ENCODE peak calls at places on chromosome 18, in ten cellular contexts. M is right cardiac atrium; W is CD8-positive, alpha-beta T cell; O is heart right ventricle; U is MM.1S; A is psoas muscle; C is thoracic aorta; F is body of pancreas; V is lower lobe of right lung; Z is SK-N-MC. D is an unnamed sample. For H3K9me3, the result is how much of the 10 kb centered on the place peaks cover.

GRCh38 chr18:11020454-11020853 is 128.9 kb downstream of the PIEZO2 start:
- DNase-seq in A (no peak), V (no peak), M (no peak), O (no peak), U (no peak), W (no peak), F (no peak), Z (no peak), C (no peak), D (no peak)

GRCh38 chr18:35991696-35992095 is 19.2 kb downstream of the RMP24 start:
- DNase-seq in V (no peak), W (no peak), F (no peak), C (no peak), A (no peak), M (no peak), U (no peak), Z (no peak), O (no peak), D (no peak)

GRCh38 chr18:45571714-45572113 is 43.6 kb upstream of the SLC14A2 start:
- DNase-seq in A (no peak), M (no peak), O (no peak), Z (no peak), F (no peak), V (no peak), W (no peak), C (no peak), U (no peak), D (no peak)

GRCh38 chr18:79581406-79581805 is 98.2 kb upstream of the CTDP1 start:
- DNase-seq in F (peak), M (peak), V (peak), C (no peak), O (no peak), Z (no peak), U (no peak), A (peak), W (no peak), D (no peak)

GRCh38 chr18:36187826-36188721 is 777 bp downstream of the MOCOS start:
- DNase-seq in V (peak), C (no peak), Z (no peak), O (peak), U (no peak), A (peak), M (peak), F (peak), W (no peak), D (no peak)

GRCh38 chr18:75125359-75126331 is 83.3 kb downstream of the PTGR3 start:
- DNase-seq in V (no peak), O (no peak), A (no peak), C (no peak), U (no peak), W (no peak), F (no peak), M (no peak), Z (no peak), D (no peak)

GRCh38 chr18:54387631-54388030 is 29.9 kb downstream of the C18orf54 start:
- DNase-seq in Z (no peak), M (no peak), F (no peak), O (no peak), U (no peak), C (no peak), W (no peak), A (no peak), V (no peak), D (no peak)

GRCh38 chr18:22951823-22952222 is 18.7 kb downstream of the RBBP8 start:
- DNase-seq in M (no peak), C (no peak), U (no peak), O (no peak), Z (no peak), V (no peak), W (no peak), F (no peak), A (no peak), D (no peak)

GRCh38 chr18:11946756-11947155 is 34.6 kb upstream of the IMPA2 start:
- DNase-seq in V (no peak), M (no peak), A (peak), W (no peak), U (no peak), F (peak), Z (no peak), O (no peak), C (no peak), D (no peak)

GRCh38 chr18:58851874-58852273 is 12.8 kb upstream of the ZNF532 start:
- DNase-seq in Z (no peak), F (no peak), V (no peak), M (no peak), C (no peak), U (no peak), A (no peak), W (no peak), O (no peak), D (no peak)

DNA sequence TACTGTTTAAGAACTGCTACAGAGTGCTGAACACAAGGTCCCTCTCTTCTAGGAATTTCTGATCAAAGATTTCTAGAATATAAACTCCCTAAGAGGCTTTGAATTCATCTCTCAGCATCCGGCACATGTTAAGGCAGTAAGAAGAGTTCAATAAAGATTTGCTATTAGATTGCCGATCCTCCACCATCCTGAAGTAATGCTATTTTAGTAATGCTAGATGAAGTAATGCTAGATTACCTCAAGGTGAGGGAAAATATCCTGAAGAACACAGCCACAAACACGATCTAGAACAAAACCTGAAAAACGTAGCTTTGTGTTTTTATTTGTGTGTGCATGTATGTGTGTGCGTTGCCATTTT is 919 bp upstream of the MYL12B start:
- DNase-seq in V (no peak), U (no peak), O (no peak), W (no peak), Z (no peak), C (no peak), F (no peak), M (no peak), A (no peak), D (no peak)
- H3K27ac ChIP-seq in V (peak), U (peak), O (peak), W (peak), Z (peak), C (peak), F (peak), M (peak), A (peak), D (peak)

GRCh38 chr18:14924226-14924625 is 176.3 kb downstream of the ANKRD30B start:
- DNase-seq in F (no peak), C (no peak), M (no peak), U (no peak), Z (no peak), O (no peak), W (no peak), V (no peak), A (no peak), D (no peak)

GRCh38 chr18:14927701-14928100 is 179.7 kb downstream of the ANKRD30B start:
- DNase-seq in U (no peak), A (no peak), V (no peak), W (no peak), O (no peak), M (no peak), C (no peak), Z (no peak), F (no peak), D (no peak)

GRCh38 chr18:14928396-14928795 is 180.4 kb downstream of the ANKRD30B start:
- DNase-seq in M (no peak), Z (no peak), F (no peak), W (no peak), V (no peak), U (no peak), A (no peak), C (no peak), O (no peak), D (no peak)

GRCh38 chr18:14922965-14923565 is 175.1 kb downstream of the ANKRD30B start:
- DNase-seq in O (no peak), C (no peak), V (no peak), W (no peak), U (no peak), Z (no peak), M (no peak), F (no peak), A (no peak), D (no peak)

DNA sequence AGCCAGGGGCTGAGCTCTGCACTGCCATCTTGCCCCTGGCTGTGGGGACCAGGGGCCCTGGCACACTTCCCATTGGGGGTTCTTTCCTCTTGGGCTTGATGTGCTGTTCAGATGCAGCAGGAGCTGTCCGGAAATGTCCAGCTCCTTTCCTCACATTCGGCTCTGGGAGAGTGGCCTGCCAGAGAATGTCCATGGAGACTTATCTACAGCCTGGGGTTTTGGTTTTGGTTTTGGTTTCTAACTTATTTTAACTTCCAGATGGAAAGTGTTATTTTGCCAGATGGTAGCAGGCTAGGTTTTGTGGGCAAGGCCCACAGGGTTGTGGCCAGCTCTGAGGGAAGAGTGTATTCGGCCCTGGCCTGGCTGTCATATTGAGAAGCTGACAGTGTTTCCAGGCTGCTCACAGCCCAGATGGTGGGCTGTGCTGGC is 177.3 kb downstream of the ANKRD30B start:
- DNase-seq in C (no peak), M (no peak), U (no peak), Z (no peak), A (no peak), O (no peak), V (no peak), F (no peak), W (no peak), D (no peak)
- H3K9me3 ChIP-seq in C (under half), M (under half), U (under half), Z (under half), A (under half), O (under half), V (under half), F (under half), W (under half), D (under half)

DNA sequence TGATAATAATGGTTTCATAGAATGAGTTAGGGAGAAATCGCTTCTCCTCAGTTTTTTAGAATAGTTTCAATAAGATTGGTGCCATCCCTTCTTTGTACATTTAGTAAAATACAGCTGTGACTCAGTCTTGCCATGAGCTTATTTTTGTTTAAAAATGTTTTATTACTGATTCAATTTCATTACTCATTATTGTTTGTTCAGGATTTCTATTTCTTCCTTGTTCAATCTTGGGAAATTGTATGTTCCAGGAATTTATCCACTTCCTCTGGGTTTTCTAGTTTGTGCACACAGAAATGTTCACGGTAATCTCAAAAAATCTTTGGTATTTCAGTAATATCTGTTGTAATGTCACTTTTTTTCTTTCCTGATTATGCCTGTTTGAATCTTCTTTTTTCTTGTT is 371.5 kb upstream of the SETBP1 start:
- DNase-seq in F (no peak), W (no peak), Z (no peak), V (no peak), O (no peak), A (no peak), U (no peak), M (no peak), C (no peak), D (no peak)
- H3K4me3 ChIP-seq in F (no peak), W (no peak), Z (no peak), V (no peak), O (no peak), A (no peak), U (no peak), M (no peak), C (no peak), D (no peak)

GRCh38 chr18:13543811-13544732 is 182.3 kb downstream of the FAM210A start:
- DNase-seq in F (no peak), Z (no peak), W (no peak), A (no peak), U (no peak), C (no peak), V (no peak), M (no peak), O (no peak), D (no peak)
- H3K27ac ChIP-seq in F (no peak), Z (no peak), W (no peak), A (no peak), U (no peak), C (no peak), V (no peak), M (peak), O (no peak), D (no peak)